ENCODE peak calls at places on chromosomes 6 and 20, in nine cellular contexts. One of them, this sample, is unnamed.
A peak's percentile ranks its signal among the peaks of the same experiment; 100 is the strongest.

GRCh38 chr20:32509639-32510066 is 75.5 kb downstream of the NOL4L start:
- DNase-seq in HFFc6: peak; percentile 64
- DNase-seq in NCI-H1105 treated with DMSO at 0.1 percent for 48 hours: no peak
- DNase-seq in CD4-positive, CD25-positive, alpha-beta regulatory T cell: peak; percentile 46
- DNase-seq in activated naive CD4-positive, alpha-beta T cell: peak; percentile 48
- DNase-seq in stimulated activated CD4-positive, alpha-beta T cell treated with anti-CD3 and anti-CD28 coated beads, Interleukin-4, amount 100 ng/mL, for 1 hour: no peak
- DNase-seq in Kasumi-1: no peak
- DNase-seq in EH: peak; percentile 41
- DNase-seq in GM12864: no peak
- DNase-seq in this sample: no peak

GRCh38 chr6:138814179-138814834 is 18.4 kb downstream of the ECT2L start:
- DNase-seq in HFFc6: no peak
- DNase-seq in NCI-H1105 treated with DMSO at 0.1 percent for 48 hours: peak; percentile 97
- DNase-seq in CD4-positive, CD25-positive, alpha-beta regulatory T cell: no peak
- DNase-seq in activated naive CD4-positive, alpha-beta T cell: no peak
- DNase-seq in stimulated activated CD4-positive, alpha-beta T cell treated with anti-CD3 and anti-CD28 coated beads, Interleukin-4, amount 100 ng/mL, for 1 hour: no peak
- DNase-seq in Kasumi-1: no peak
- DNase-seq in EH: no peak
- DNase-seq in GM12864: no peak
- DNase-seq in this sample: peak; percentile 90

GRCh38 chr6:148831531-148831930 is 84.7 kb downstream of the UST start:
- DNase-seq in HFFc6: no peak
- DNase-seq in NCI-H1105 treated with DMSO at 0.1 percent for 48 hours: no peak
- DNase-seq in CD4-positive, CD25-positive, alpha-beta regulatory T cell: no peak
- DNase-seq in activated naive CD4-positive, alpha-beta T cell: no peak
- DNase-seq in stimulated activated CD4-positive, alpha-beta T cell treated with anti-CD3 and anti-CD28 coated beads, Interleukin-4, amount 100 ng/mL, for 1 hour: no peak
- DNase-seq in Kasumi-1: no peak
- DNase-seq in EH: peak; percentile 75
- DNase-seq in GM12864: no peak
- DNase-seq in this sample: no peak

GRCh38 chr6:47651505-47651944 is 46.9 kb upstream of the ADGRF4 start:
- DNase-seq in HFFc6: peak; percentile 38
- DNase-seq in NCI-H1105 treated with DMSO at 0.1 percent for 48 hours: no peak
- DNase-seq in CD4-positive, CD25-positive, alpha-beta regulatory T cell: no peak
- DNase-seq in activated naive CD4-positive, alpha-beta T cell: no peak
- DNase-seq in stimulated activated CD4-positive, alpha-beta T cell treated with anti-CD3 and anti-CD28 coated beads, Interleukin-4, amount 100 ng/mL, for 1 hour: no peak
- DNase-seq in Kasumi-1: no peak
- DNase-seq in EH: peak; percentile 25
- DNase-seq in GM12864: no peak
- DNase-seq in this sample: no peak

GRCh38 chr6:133017581-133017980 is 203.2 kb downstream of the RPS12 start:
- DNase-seq in HFFc6: no peak
- DNase-seq in NCI-H1105 treated with DMSO at 0.1 percent for 48 hours: no peak
- DNase-seq in CD4-positive, CD25-positive, alpha-beta regulatory T cell: no peak
- DNase-seq in activated naive CD4-positive, alpha-beta T cell: no peak
- DNase-seq in stimulated activated CD4-positive, alpha-beta T cell treated with anti-CD3 and anti-CD28 coated beads, Interleukin-4, amount 100 ng/mL, for 1 hour: no peak
- DNase-seq in Kasumi-1: no peak
- DNase-seq in EH: no peak
- DNase-seq in GM12864: no peak
- DNase-seq in this sample: no peak

GRCh38 chr6:19181252-19181651 is 655.9 kb upstream of the ID4 start:
- DNase-seq in HFFc6: no peak
- DNase-seq in NCI-H1105 treated with DMSO at 0.1 percent for 48 hours: no peak
- DNase-seq in CD4-positive, CD25-positive, alpha-beta regulatory T cell: no peak
- DNase-seq in activated naive CD4-positive, alpha-beta T cell: no peak
- DNase-seq in stimulated activated CD4-positive, alpha-beta T cell treated with anti-CD3 and anti-CD28 coated beads, Interleukin-4, amount 100 ng/mL, for 1 hour: no peak
- DNase-seq in Kasumi-1: no peak
- DNase-seq in EH: no peak
- DNase-seq in GM12864: no peak
- DNase-seq in this sample: no peak

GRCh38 chr6:38847497-38847896 is 132.4 kb downstream of the DNAH8 start:
- DNase-seq in HFFc6: no peak
- DNase-seq in NCI-H1105 treated with DMSO at 0.1 percent for 48 hours: no peak
- DNase-seq in CD4-positive, CD25-positive, alpha-beta regulatory T cell: no peak
- DNase-seq in activated naive CD4-positive, alpha-beta T cell: no peak
- DNase-seq in stimulated activated CD4-positive, alpha-beta T cell treated with anti-CD3 and anti-CD28 coated beads, Interleukin-4, amount 100 ng/mL, for 1 hour: no peak
- DNase-seq in Kasumi-1: no peak
- DNase-seq in EH: no peak
- DNase-seq in GM12864: no peak
- DNase-seq in this sample: no peak

GRCh38 chr6:28726569-28727309 is 197.0 kb downstream of the TRIM27 start:
- DNase-seq in HFFc6: no peak
- DNase-seq in NCI-H1105 treated with DMSO at 0.1 percent for 48 hours: no peak
- DNase-seq in CD4-positive, CD25-positive, alpha-beta regulatory T cell: no peak
- DNase-seq in activated naive CD4-positive, alpha-beta T cell: no peak
- DNase-seq in stimulated activated CD4-positive, alpha-beta T cell treated with anti-CD3 and anti-CD28 coated beads, Interleukin-4, amount 100 ng/mL, for 1 hour: no peak
- DNase-seq in Kasumi-1: no peak
- DNase-seq in EH: no peak
- DNase-seq in GM12864: no peak
- DNase-seq in this sample: no peak

GRCh38 chr20:23634985-23635767 is 2.6 kb downstream of the CST3 start:
- DNase-seq in HFFc6: no peak
- DNase-seq in NCI-H1105 treated with DMSO at 0.1 percent for 48 hours: no peak
- DNase-seq in CD4-positive, CD25-positive, alpha-beta regulatory T cell: no peak
- DNase-seq in activated naive CD4-positive, alpha-beta T cell: no peak
- DNase-seq in stimulated activated CD4-positive, alpha-beta T cell treated with anti-CD3 and anti-CD28 coated beads, Interleukin-4, amount 100 ng/mL, for 1 hour: no peak
- DNase-seq in Kasumi-1: no peak
- DNase-seq in EH: peak; percentile 27
- DNase-seq in GM12864: no peak
- DNase-seq in this sample: no peak

GRCh38 chr6:90574610-90575009 is 12.3 kb downstream of the MAP3K7 start:
- DNase-seq in HFFc6: peak; percentile 42
- DNase-seq in NCI-H1105 treated with DMSO at 0.1 percent for 48 hours: no peak
- DNase-seq in CD4-positive, CD25-positive, alpha-beta regulatory T cell: no peak
- DNase-seq in activated naive CD4-positive, alpha-beta T cell: no peak
- DNase-seq in stimulated activated CD4-positive, alpha-beta T cell treated with anti-CD3 and anti-CD28 coated beads, Interleukin-4, amount 100 ng/mL, for 1 hour: no peak
- DNase-seq in Kasumi-1: peak; percentile 23
- DNase-seq in EH: peak; percentile 37
- DNase-seq in GM12864: no peak
- DNase-seq in this sample: no peak

This sample was measured in NCI-H345.